ENCODE peak calls at places on chromosome 20, in eight cellular contexts. Q, J, U, K, A, X, E and D are unnamed samples. For H3K4me1 and H3K9me2, the result is how much of the 10 kb centered on the place peaks cover.

GRCh38 chr20:57620274-57620990 is at the start of gene ZBP1:
- DNase-seq in Q (no peak), J (no peak), U (no peak), K (peak), A (no peak), X (no peak), E (peak), D (no peak)

GRCh38 chr20:19861147-19861759 is 103.2 kb downstream of the RIN2 start:
- DNase-seq in Q (no peak), J (no peak), U (no peak), K (no peak), A (no peak), X (no peak), E (no peak), D (no peak)

GRCh38 chr20:664576-664975 is 11.0 kb downstream of the SCRT2 start:
- DNase-seq in Q (no peak), J (no peak), U (no peak), K (no peak), A (no peak), X (no peak), E (no peak), D (no peak)

GRCh38 chr20:46708172-46708860 is 1.1 kb upstream of the SLC2A10 start:
- DNase-seq in Q (peak), J (peak), U (no peak), K (no peak), A (no peak), X (no peak), E (peak), D (no peak)

GRCh38 chr20:17611290-17611539 is 41.3 kb downstream of the DSTN start:
- DNase-seq in Q (no peak), J (no peak), U (no peak), K (no peak), A (no peak), X (no peak), E (no peak), D (no peak)

GRCh38 chr20:23746321-23746720 is 4.4 kb downstream of the CST1 start:
- DNase-seq in Q (no peak), J (no peak), U (no peak), K (no peak), A (no peak), X (no peak), E (no peak), D (no peak)

GRCh38 chr20:48326434-48326691 is 501.4 kb downstream of the PREX1 start:
- DNase-seq in Q (no peak), J (no peak), U (no peak), K (no peak), A (no peak), X (no peak), E (no peak), D (no peak)

GRCh38 chr20:46394872-46395470 is 11.4 kb downstream of the ELMO2 start:
- DNase-seq in Q (no peak), J (no peak), U (no peak), K (no peak), A (no peak), X (no peak), E (no peak), D (no peak)

GRCh38 chr20:21548390-21549035 is 34.6 kb upstream of the NKX2-2 start:
- DNase-seq in Q (no peak), J (no peak), U (no peak), K (peak), A (no peak), X (no peak), E (no peak), D (no peak)

GRCh38 chr20:2767768-2768631 is 32.4 kb downstream of the CPXM1 start:
- DNase-seq in Q (no peak), J (peak), U (peak), K (no peak), A (no peak), X (peak), E (no peak), D (peak)

GRCh38 chr20:40956503-40956902 is 72.1 kb upstream of the TOP1 start:
- DNase-seq in Q (no peak), J (peak), U (no peak), K (peak), A (no peak), X (no peak), E (peak), D (no peak)

GRCh38 chr20:5864873-5865582 is 85.3 kb downstream of the TRMT6 start:
- DNase-seq in Q (no peak), J (no peak), U (no peak), K (no peak), A (no peak), X (peak), E (no peak), D (peak)

GRCh38 chr20:22763257-22763906 is 179.0 kb upstream of the FOXA2 start:
- DNase-seq in Q (no peak), J (peak), U (no peak), K (no peak), A (peak), X (peak), E (no peak), D (peak)

GRCh38 chr20:49696594-49696993 is 17.1 kb downstream of the B4GALT5 start:
- DNase-seq in Q (no peak), J (peak), U (no peak), K (no peak), A (no peak), X (no peak), E (no peak), D (peak)

GRCh38 chr20:6162239-6162638 is 39.4 kb upstream of the FERMT1 start:
- DNase-seq in Q (no peak), J (no peak), U (no peak), K (no peak), A (no peak), X (no peak), E (no peak), D (peak)

GRCh38 chr20:63159826-63160640 is 55.9 kb downstream of the YTHDF1 start:
- DNase-seq in Q (no peak), J (no peak), U (no peak), K (no peak), A (no peak), X (no peak), E (no peak), D (no peak)

GRCh38 chr20:17796096-17796563 is 96.4 kb downstream of the BANF2 start:
- DNase-seq in Q (no peak), J (no peak), U (no peak), K (no peak), A (no peak), X (peak), E (no peak), D (peak)

GRCh38 chr20:4916991-4917881 is 84.1 kb downstream of the SLC23A2 start:
- DNase-seq in Q (no peak), J (peak), U (no peak), K (no peak), A (no peak), X (peak), E (no peak), D (peak)

GRCh38 chr20:49894073-49894470 is 21.3 kb downstream of the SPATA2 start:
- DNase-seq in Q (no peak), J (no peak), U (no peak), K (no peak), A (no peak), X (no peak), E (no peak), D (no peak)

DNA sequence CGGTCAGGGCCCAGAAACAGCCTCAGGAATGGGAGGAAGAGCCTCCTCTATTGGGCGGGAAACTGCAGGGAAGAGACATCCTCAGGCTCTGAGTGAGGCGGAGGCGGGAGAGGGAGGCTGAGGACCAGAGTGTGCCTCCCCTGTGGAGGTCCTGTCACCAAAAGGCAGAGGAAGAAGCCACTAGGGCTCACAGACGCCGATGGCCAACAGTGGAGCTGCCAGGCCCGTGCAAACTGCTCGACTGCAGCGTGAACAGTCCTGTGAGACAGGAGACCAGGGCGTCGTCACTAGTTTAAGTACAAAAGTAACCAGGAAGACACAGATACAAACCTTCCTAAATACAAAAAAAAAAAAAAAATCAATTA is 82.7 kb downstream of the TAF4 start:
- DNase-seq in Q (no peak), J (no peak), U (no peak), K (no peak), A (no peak), X (no peak), E (no peak), D (no peak)
- H3K4me1 ChIP-seq in Q (under half), J (under half), U (under half), K (under half), A (under half), X (under half), E (under half), D (under half)

GRCh38 chr20:52791091-52791490 is 181.1 kb upstream of the TSHZ2 start:
- DNase-seq in Q (no peak), J (no peak), U (no peak), K (no peak), A (no peak), X (no peak), E (no peak), D (no peak)

GRCh38 chr20:52798124-52798523 is 174.0 kb upstream of the TSHZ2 start:
- DNase-seq in Q (no peak), J (no peak), U (no peak), K (no peak), A (no peak), X (no peak), E (no peak), D (peak)

GRCh38 chr20:52793339-52793963 is 178.7 kb upstream of the TSHZ2 start:
- DNase-seq in Q (no peak), J (no peak), U (peak), K (no peak), A (no peak), X (no peak), E (no peak), D (no peak)

GRCh38 chr20:52799130-52799529 is 173.0 kb upstream of the TSHZ2 start:
- DNase-seq in Q (no peak), J (no peak), U (no peak), K (no peak), A (no peak), X (no peak), E (no peak), D (no peak)

GRCh38 chr20:52794853-52795252 is 177.3 kb upstream of the TSHZ2 start:
- DNase-seq in Q (no peak), J (no peak), U (no peak), K (no peak), A (no peak), X (no peak), E (no peak), D (no peak)
- H3K9me2 ChIP-seq in Q (under half), J (under half), U (under half), K (under half), A (under half), X (under half), E (under half), D (under half)

GRCh38 chr20:32479012-32479411 is 106.1 kb downstream of the NOL4L start:
- DNase-seq in Q (no peak), J (no peak), U (no peak), K (no peak), A (no peak), X (no peak), E (no peak), D (no peak)
- H3K4me1 ChIP-seq in Q (half or more), J (under half), U (under half), K (under half), A (under half), X (under half), E (under half), D (under half)

GRCh38 chr20:51434556-51435256 is 107.8 kb downstream of the NFATC2 start:
- DNase-seq in Q (no peak), J (peak), U (no peak), K (no peak), A (peak), X (peak), E (no peak), D (peak)

GRCh38 chr20:51434026-51434425 is 108.5 kb downstream of the NFATC2 start:
- DNase-seq in Q (no peak), J (no peak), U (no peak), K (no peak), A (no peak), X (no peak), E (no peak), D (no peak)

GRCh38 chr20:51431321-51431720 is 111.2 kb downstream of the NFATC2 start:
- DNase-seq in Q (no peak), J (no peak), U (no peak), K (no peak), A (no peak), X (no peak), E (no peak), D (no peak)

GRCh38 chr20:51432251-51432784 is 110.2 kb downstream of the NFATC2 start:
- DNase-seq in Q (no peak), J (no peak), U (no peak), K (no peak), A (no peak), X (no peak), E (no peak), D (no peak)

DNA sequence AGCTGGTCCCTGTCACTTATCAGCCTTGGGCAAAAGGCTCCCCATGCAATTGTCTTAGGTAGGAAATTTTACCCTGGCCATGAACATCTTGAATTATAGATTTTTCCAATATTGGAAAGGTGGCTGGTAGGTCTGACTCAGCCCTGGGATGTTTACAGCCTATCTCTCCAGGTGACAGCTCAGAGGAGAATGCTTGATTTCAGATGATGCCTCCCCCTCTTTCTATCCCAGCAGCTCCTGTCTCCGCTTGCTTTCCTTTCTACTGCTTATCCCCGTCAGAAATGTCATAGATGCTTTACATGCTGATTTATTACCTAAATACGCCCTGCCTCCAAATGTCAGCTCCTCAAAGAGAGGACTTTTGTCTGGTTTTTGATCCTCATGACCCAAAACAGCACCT is 109.6 kb downstream of the NFATC2 start:
- DNase-seq in Q (no peak), J (no peak), U (no peak), K (no peak), A (no peak), X (peak), E (no peak), D (no peak)
- H3K9me2 ChIP-seq in Q (under half), J (under half), U (under half), K (under half), A (under half), X (under half), E (under half), D (under half)

GRCh38 chr20:59015411-59015810 is 3.8 kb upstream of the TUBB1 start:
- DNase-seq in Q (no peak), J (no peak), U (no peak), K (no peak), A (no peak), X (no peak), E (no peak), D (no peak)
- H3K4me1 ChIP-seq in Q (under half), J (under half), U (under half), K (under half), A (under half), X (under half), E (under half), D (under half)

GRCh38 chr20:54372313-54372712 is 103.1 kb upstream of the DOK5 start:
- DNase-seq in Q (no peak), J (no peak), U (no peak), K (no peak), A (no peak), X (no peak), E (no peak), D (no peak)
- H3K9me2 ChIP-seq in Q (under half), J (under half), U (under half), K (under half), A (under half), X (under half), E (under half), D (under half)

DNA sequence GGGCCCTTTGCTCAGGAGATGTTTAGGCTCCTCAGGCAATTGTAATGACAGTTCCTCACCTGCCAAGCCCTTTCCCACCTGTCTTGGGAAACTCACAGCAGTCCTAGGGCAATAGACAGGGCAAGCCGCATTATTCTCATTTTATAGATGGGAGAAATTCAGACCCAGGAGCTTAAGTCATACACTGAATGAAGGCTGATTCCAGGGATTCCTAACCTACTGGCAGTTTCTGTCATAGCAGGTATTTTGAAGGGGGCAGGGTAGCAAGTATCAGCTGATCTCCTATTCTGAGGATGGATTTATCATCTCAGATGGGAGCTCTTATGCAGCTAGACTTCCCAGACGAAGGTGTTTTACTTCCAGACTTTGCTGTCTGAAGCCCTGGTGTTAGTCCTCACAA is 61.4 kb upstream of the MYL9 start:
- DNase-seq in Q (peak), J (no peak), U (no peak), K (no peak), A (no peak), X (no peak), E (no peak), D (no peak)
- H3K4me1 ChIP-seq in Q (under half), J (under half), U (under half), K (under half), A (under half), X (under half), E (under half), D (half or more)